ENCODE peak calls at places on chromosomes 16 and 17, in nine cellular contexts. P is mucosa of descending colon, D is uterus, M is sigmoid colon, V is MCF 10A, I is mammary epithelial cell, C is esophagus squamous epithelium, Q is progenitor cell of endocrine pancreas, Z is ovary. K is an unnamed sample.

GRCh38 chr16:53913082-53913870 is 209.3 kb downstream of the FTO start:
- DNase-seq in I (peak), Z (peak), V (peak), C (no peak), D (peak), M (no peak), Q (no peak), P (no peak), K (no peak)

GRCh38 chr16:83789642-83790401 is 18.0 kb upstream of the HSBP1 start:
- DNase-seq in M (no peak), P (no peak), Q (no peak), C (no peak), D (no peak), I (no peak), Z (no peak), V (no peak), K (no peak)

GRCh38 chr17:60615840-60616239 is 15.8 kb downstream of the PPM1D start:
- DNase-seq in M (no peak), Q (no peak), V (no peak), I (no peak), Z (no peak), C (no peak), P (no peak), D (no peak), K (no peak)

GRCh38 chr17:73267648-73268537 is 6.2 kb upstream of the CPSF4L start:
- DNase-seq in Q (no peak), I (no peak), P (no peak), D (no peak), V (no peak), C (no peak), M (no peak), Z (no peak), K (no peak)

GRCh38 chr17:27306276-27306820 is 12.4 kb downstream of the WSB1 start:
- DNase-seq in M (no peak), P (no peak), I (no peak), Z (no peak), D (no peak), C (no peak), V (no peak), Q (no peak), K (no peak)

GRCh38 chr17:79820959-79821330 is 18.3 kb downstream of the CBX4 start:
- DNase-seq in D (no peak), Z (no peak), P (no peak), I (no peak), M (no peak), V (no peak), C (no peak), Q (no peak), K (no peak)

GRCh38 chr17:29807520-29808361 is 122.3 kb downstream of the SSH2 start:
- DNase-seq in D (peak), V (peak), C (no peak), I (peak), M (no peak), Q (peak), Z (peak), P (peak), K (peak)

GRCh38 chr17:74177018-74177450 is 26.4 kb upstream of the RPL38 start:
- DNase-seq in V (peak), P (no peak), Q (no peak), Z (no peak), C (no peak), M (no peak), I (peak), D (no peak), K (no peak)

GRCh38 chr16:79656537-79657115 is 56.1 kb upstream of the MAF start:
- DNase-seq in Z (no peak), D (no peak), M (no peak), V (no peak), P (no peak), Q (no peak), C (no peak), I (no peak), K (no peak)

GRCh38 chr17:15361151-15361550 is 19.8 kb upstream of the TEKT3 start:
- DNase-seq in C (no peak), P (no peak), D (no peak), I (no peak), V (no peak), M (no peak), Z (no peak), Q (no peak), K (no peak)

GRCh38 chr16:19871721-19872120 is 12.9 kb downstream of the GPRC5B start:
- DNase-seq in I (no peak), Z (no peak), M (no peak), V (no peak), C (no peak), D (no peak), Q (no peak), P (no peak), K (no peak)

GRCh38 chr17:50938821-50939541 is 72.8 kb upstream of the TOB1 start:
- DNase-seq in V (no peak), Q (no peak), Z (no peak), M (peak), P (peak), C (no peak), I (no peak), D (no peak), K (peak)

GRCh38 chr16:75081179-75081859 is 35.3 kb downstream of the LDHD start:
- DNase-seq in Q (no peak), I (no peak), Z (no peak), P (no peak), V (no peak), D (no peak), M (no peak), C (no peak), K (no peak)

GRCh38 chr17:56629450-56630187 is 36.1 kb downstream of the NOG start:
- DNase-seq in I (no peak), Z (no peak), M (no peak), P (no peak), C (no peak), Q (no peak), V (no peak), D (no peak), K (no peak)

GRCh38 chr16:30491744-30492308 is 19.3 kb downstream of the ITGAL start:
- DNase-seq in Z (no peak), C (no peak), Q (no peak), M (no peak), V (peak), D (no peak), P (no peak), I (peak), K (no peak)

GRCh38 chr17:67785122-67785477 is 40.2 kb upstream of the BPTF start:
- DNase-seq in Z (no peak), I (no peak), C (no peak), P (no peak), V (no peak), Q (no peak), D (no peak), M (no peak), K (no peak)

GRCh38 chr17:35898283-35899070 is 18.3 kb upstream of the CCL5 start:
- DNase-seq in P (peak), M (no peak), Z (no peak), V (peak), C (no peak), Q (no peak), D (no peak), I (no peak), K (no peak)

GRCh38 chr17:44004761-44005526 is 522 bp downstream of the NAGS start:
- DNase-seq in V (no peak), M (no peak), D (peak), C (no peak), Z (peak), P (peak), I (no peak), Q (no peak), K (no peak)

GRCh38 chr17:55266051-55266957 is 1.5 kb downstream of the HLF start:
- DNase-seq in D (peak), M (peak), Z (peak), I (no peak), V (no peak), C (no peak), Q (no peak), P (peak), K (no peak)

GRCh38 chr16:3612510-3613466 is 1.4 kb upstream of the SLX4 start:
- DNase-seq in Z (peak), D (no peak), V (no peak), P (no peak), Q (no peak), I (no peak), M (no peak), C (no peak), K (no peak)

GRCh38 chr17:10879110-10879509 is 41.2 kb upstream of the PIRT start:
- DNase-seq in Q (peak), C (no peak), M (no peak), Z (no peak), D (no peak), V (no peak), I (no peak), P (peak), K (no peak)
- TF ChIP-seq CTCF in Q (peak), C (peak), M (peak), Z (no peak), D (no peak), V (peak), I (peak), P (no peak), K (peak)

GRCh38 chr17:77280304-77280910 is 139.6 kb downstream of the SEC14L1 start:
- DNase-seq in I (peak), C (no peak), M (no peak), Z (no peak), V (peak), P (peak), D (no peak), Q (no peak), K (no peak)

GRCh38 chr17:77281904-77282367 is 141.2 kb downstream of the SEC14L1 start:
- DNase-seq in M (no peak), D (no peak), P (peak), Q (no peak), V (peak), C (no peak), I (no peak), Z (no peak), K (no peak)

GRCh38 chr17:77282524-77283515 is 142.1 kb downstream of the SEC14L1 start:
- DNase-seq in I (no peak), Z (no peak), P (peak), M (peak), D (no peak), V (peak), Q (no peak), C (no peak), K (no peak)

GRCh38 chr17:77279448-77280303 is 138.9 kb downstream of the SEC14L1 start:
- DNase-seq in Z (no peak), D (no peak), P (peak), V (peak), M (no peak), Q (no peak), I (peak), C (no peak), K (no peak)

GRCh38 chr17:77281024-77281903 is 140.5 kb downstream of the SEC14L1 start:
- DNase-seq in C (no peak), Q (peak), Z (peak), D (peak), V (peak), I (peak), P (peak), M (peak), K (peak)
- TF ChIP-seq CTCF in C (peak), Q (peak), Z (no peak), D (peak), V (peak), I (peak), P (no peak), M (peak), K (peak)

DNA sequence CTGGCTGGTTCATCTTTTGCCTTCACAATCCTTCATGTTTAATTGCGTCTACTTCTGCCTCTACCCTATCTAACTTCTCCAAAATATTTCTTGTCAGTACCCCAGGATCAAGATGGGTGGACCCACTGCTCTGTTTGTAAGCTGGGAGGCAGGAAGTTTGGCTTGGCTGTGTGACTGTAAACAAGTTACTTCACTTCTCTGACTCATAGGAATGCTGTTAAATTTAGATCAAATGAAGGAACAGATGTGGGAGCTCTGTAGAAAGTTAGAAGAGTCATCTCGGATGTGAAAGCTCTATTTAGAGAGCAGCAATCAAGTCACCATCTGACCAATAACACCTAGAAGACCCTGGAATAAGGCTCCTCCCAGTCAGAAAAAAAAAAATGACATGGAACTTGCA is 55.2 kb upstream of the MRTFB start:
- DNase-seq in C (no peak), P (no peak), D (no peak), V (peak), Q (no peak), Z (no peak), M (peak), I (peak), K (no peak)
- TF ChIP-seq CTCF in C (no peak), P (no peak), D (no peak), V (no peak), Q (no peak), Z (no peak), M (no peak), I (no peak), K (no peak)

DNA sequence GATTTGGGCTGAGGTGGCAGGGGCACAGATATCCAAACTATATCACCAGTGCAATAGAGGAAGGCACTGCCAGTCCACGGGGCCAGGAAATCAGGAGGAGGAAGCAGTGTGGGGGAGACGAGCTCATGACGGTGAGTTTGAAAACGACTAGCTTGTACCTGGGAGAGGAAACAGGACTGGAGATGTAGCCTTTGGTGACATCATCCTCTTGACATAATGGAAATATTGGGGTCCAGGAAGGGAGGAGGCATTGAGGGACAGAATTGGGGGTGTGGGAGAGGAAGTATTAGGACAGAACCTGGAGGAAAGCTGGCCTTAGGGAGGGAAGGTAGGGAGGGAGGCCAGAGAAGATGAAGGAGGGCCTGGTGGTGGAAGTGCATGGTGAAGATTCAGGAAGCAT is 109.1 kb downstream of the RGS9 start:
- DNase-seq in M (no peak), P (no peak), D (no peak), Q (no peak), V (no peak), I (no peak), C (no peak), Z (no peak), K (no peak)
- TF ChIP-seq CTCF in M (no peak), P (no peak), D (no peak), Q (no peak), V (no peak), I (no peak), C (no peak), Z (no peak), K (no peak)

GRCh38 chr16:2278272-2278608 is 10.3 kb upstream of the RNPS1 start:
- DNase-seq in Z (no peak), I (no peak), Q (no peak), C (no peak), P (no peak), D (no peak), V (no peak), M (no peak), K (no peak)
- TF ChIP-seq CTCF in Z (no peak), I (no peak), Q (peak), C (no peak), P (no peak), D (no peak), V (no peak), M (no peak), K (no peak)